ENCODE peak calls at places on chromosomes 2 and 18, in six cellular contexts. G is epithelial cell of prostate; N is Daoy; M is NCI-H748 treated with DMSO at 0.1 percent for 48 hours; O is CD8-positive, alpha-beta T cell; T is EL. L is an unnamed sample.

GRCh38 chr2:204078003-204078698 is 141.6 kb downstream of the ICOS start:
- DNase-seq in G (peak; percentile 14), N (no peak), M (no peak), O (no peak), T (no peak), L (no peak)

GRCh38 chr18:25043104-25043503 is 308.9 kb downstream of the ZNF521 start:
- DNase-seq in G (no peak), N (no peak), M (no peak), O (no peak), T (no peak), L (no peak)

GRCh38 chr2:227325824-227326195 is 759 bp downstream of the MFF start:
- DNase-seq in G (no peak), N (peak; percentile 52), M (peak; percentile 39), O (no peak), T (peak; percentile 62), L (no peak)

GRCh38 chr2:168884990-168885389 is 5.2 kb downstream of the SPC25 start:
- DNase-seq in G (peak; percentile 59), N (peak; percentile 13), M (no peak), O (no peak), T (peak; percentile 41), L (no peak)

GRCh38 chr2:143843696-143844095 is 676.2 kb downstream of the ZEB2 start:
- DNase-seq in G (no peak), N (no peak), M (no peak), O (no peak), T (no peak), L (no peak)

GRCh38 chr2:26184555-26185303 is 11.8 kb downstream of the GAREM2 start:
- DNase-seq in G (no peak), N (no peak), M (peak; percentile 22), O (peak; percentile 77), T (peak; percentile 41), L (peak; percentile 82)

GRCh38 chr2:2254206-2254605 is 76.9 kb downstream of the MYT1L start:
- DNase-seq in G (no peak), N (no peak), M (no peak), O (no peak), T (no peak), L (no peak)

GRCh38 chr2:23760746-23761145 is 166.2 kb downstream of the ATAD2B start:
- DNase-seq in G (no peak), N (no peak), M (no peak), O (no peak), T (peak; percentile 41), L (no peak)

GRCh38 chr2:195645413-195645812 is 11.6 kb upstream of the SLC39A10 start:
- DNase-seq in G (no peak), N (no peak), M (no peak), O (no peak), T (no peak), L (no peak)

GRCh38 chr2:70143314-70144150 is 47.3 kb downstream of the C2orf42 start:
- DNase-seq in G (no peak), N (peak; percentile 55), M (no peak), O (no peak), T (peak; percentile 52), L (no peak)

GRCh38 chr2:26733343-26733742 is 30.7 kb upstream of the SLC35F6 start:
- DNase-seq in G (no peak), N (no peak), M (no peak), O (no peak), T (no peak), L (no peak)

GRCh38 chr2:203683421-203683820 is 23.0 kb upstream of the CD28 start:
- DNase-seq in G (no peak), N (no peak), M (no peak), O (no peak), T (no peak), L (no peak)

GRCh38 chr2:200274116-200275075 is 32.1 kb upstream of the SPATS2L start:
- DNase-seq in G (no peak), N (no peak), M (peak; percentile 39), O (no peak), T (no peak), L (no peak)

GRCh38 chr2:229712125-229712524 is 2.2 kb downstream of the DNER start:
- DNase-seq in G (no peak), N (no peak), M (no peak), O (no peak), T (peak; percentile 8), L (no peak)

GRCh38 chr2:149573760-149574159 is 13.8 kb downstream of the MMADHC start:
- DNase-seq in G (no peak), N (no peak), M (no peak), O (no peak), T (peak; percentile 21), L (no peak)

GRCh38 chr2:134160793-134161504 is 92.9 kb upstream of the MGAT5 start:
- DNase-seq in G (no peak), N (no peak), M (no peak), O (no peak), T (peak; percentile 26), L (no peak)

GRCh38 chr2:12284037-12284436 is 432.7 kb upstream of the TRIB2 start:
- DNase-seq in G (no peak), N (no peak), M (no peak), O (no peak), T (no peak), L (no peak)

GRCh38 chr2:44543773-44544725 is 182.3 kb downstream of the CAMKMT start:
- DNase-seq in G (peak; percentile 29), N (no peak), M (peak; percentile 86), O (no peak), T (peak; percentile 26), L (no peak)

GRCh38 chr18:213977-214376 is 53.9 kb downstream of the THOC1 start:
- DNase-seq in G (no peak), N (no peak), M (no peak), O (no peak), T (no peak), L (no peak)

GRCh38 chr2:134333646-134334189 is 79.8 kb downstream of the MGAT5 start:
- DNase-seq in G (no peak), N (no peak), M (no peak), O (no peak), T (no peak), L (no peak)

GRCh38 chr2:211049321-211050018 is 493.1 kb downstream of the CPS1 start:
- DNase-seq in G (no peak), N (no peak), M (no peak), O (no peak), T (no peak), L (no peak)

GRCh38 chr2:158325782-158326335 is 130.7 kb downstream of the CCDC148 start:
- DNase-seq in G (no peak), N (no peak), M (no peak), O (no peak), T (peak; percentile 2), L (no peak)

GRCh38 chr2:26534865-26535662 is 57.1 kb upstream of the OTOF start:
- DNase-seq in G (no peak), N (no peak), M (no peak), O (no peak), T (no peak), L (no peak)

GRCh38 chr2:233919938-233920337 is 2.8 kb downstream of the TRPM8 start:
- DNase-seq in G (no peak), N (peak; percentile 86), M (no peak), O (no peak), T (peak; percentile 56), L (no peak)

GRCh38 chr2:120175000-120175581 is 48.1 kb downstream of the TMEM185B start:
- DNase-seq in G (no peak), N (peak; percentile 23), M (peak; percentile 28), O (no peak), T (peak; percentile 66), L (no peak)

GRCh38 chr2:62540786-62541168 is 34.8 kb upstream of the TMEM17 start:
- DNase-seq in G (no peak), N (no peak), M (no peak), O (no peak), T (no peak), L (no peak)